ENCODE peak calls at places on chromosomes 4 and X, in nine cellular contexts. Q is colonic mucosa, Z is EL, M is NCI-H748 treated with DMSO at 0.1 percent for 48 hours, P is mammary epithelial cell, J is amygdala, V is transverse colon, W is WERI-Rb-1, I is Right ventricle myocardium inferior. G is an unnamed sample.

GRCh38 chr4:119728692-119729593 is 100.3 kb upstream of the PDE5A start:
- DNase-seq in V (no peak), M (no peak), J (no peak), Q (no peak), W (no peak), P (peak; percentile 32), Z (peak; percentile 37), I (no peak), G (no peak)

GRCh38 chr4:25787891-25788331 is 74.9 kb downstream of the SEL1L3 start:
- DNase-seq in P (no peak), I (no peak), Q (no peak), J (no peak), W (no peak), V (no peak), M (no peak), Z (no peak), G (peak; percentile 72)

GRCh38 chr4:85514117-85514516 is 39.2 kb downstream of the ARHGAP24 start:
- DNase-seq in Q (no peak), W (no peak), M (no peak), V (no peak), Z (no peak), I (no peak), P (no peak), J (no peak), G (no peak)

GRCh38 chr4:15682340-15682725 is 706 bp downstream of the FAM200B start:
- DNase-seq in I (no peak), J (no peak), Q (no peak), P (peak; percentile 28), M (no peak), V (no peak), Z (no peak), W (no peak), G (no peak)

GRCh38 chr4:185219551-185220344 is 10.3 kb downstream of the SNX25 start:
- DNase-seq in I (no peak), M (no peak), J (no peak), Q (peak; percentile 64), W (no peak), P (no peak), Z (peak; percentile 78), V (peak; percentile 70), G (no peak)

GRCh38 chr4:124414641-124415040 is 297.9 kb downstream of the ANKRD50 start:
- DNase-seq in M (no peak), V (no peak), I (no peak), Q (no peak), P (peak; percentile 74), W (no peak), J (no peak), Z (peak; percentile 49), G (no peak)

GRCh38 chrX:103782640-103783039 is 6.0 kb downstream of the PLP1 start:
- DNase-seq in P (no peak), V (no peak), Q (no peak), J (peak; percentile 44), Z (no peak), W (no peak), M (no peak), I (no peak), G (no peak)

GRCh38 chr4:40662962-40663604 is 33.4 kb upstream of the RBM47 start:
- DNase-seq in I (no peak), Q (no peak), M (peak; percentile 91), P (peak; percentile 85), Z (peak; percentile 64), J (no peak), V (no peak), W (no peak), G (peak; percentile 28)

GRCh38 chr4:100907465-100908454 is 389.9 kb upstream of the EMCN start:
- DNase-seq in I (no peak), M (no peak), Z (peak; percentile 7), Q (no peak), J (no peak), W (no peak), P (peak; percentile 23), V (no peak), G (no peak)

GRCh38 chrX:51494409-51494808 is 2.0 kb downstream of the NUDT11 start:
- DNase-seq in Q (no peak), M (no peak), J (no peak), W (no peak), Z (peak; percentile 1), P (no peak), I (no peak), V (no peak), G (no peak)

GRCh38 chr4:107579099-107579498 is 140.9 kb downstream of the PAPSS1 start:
- DNase-seq in P (no peak), Z (no peak), M (no peak), J (no peak), V (no peak), I (no peak), Q (no peak), W (peak; percentile 50), G (no peak)

GRCh38 chr4:22539251-22539650 is 23.4 kb upstream of the ADGRA3 start:
- DNase-seq in V (no peak), Z (no peak), P (no peak), M (no peak), W (no peak), J (no peak), Q (no peak), I (no peak), G (no peak)

GRCh38 chrX:55160685-55161552 is 59.2 kb upstream of the PAGE5 start:
- DNase-seq in W (peak; percentile 89), I (peak; percentile 92), P (peak; percentile 84), Q (peak; percentile 91), V (peak; percentile 91), Z (peak; percentile 86), M (peak; percentile 78), J (peak; percentile 87), G (peak; percentile 93)

GRCh38 chr4:7817877-7818675 is 121.6 kb downstream of the AFAP1 start:
- DNase-seq in W (no peak), V (no peak), J (no peak), Q (no peak), I (no peak), P (no peak), M (no peak), Z (no peak), G (peak; percentile 28)

GRCh38 chrX:121128946-121129345 is 81.5 kb downstream of the GLUD2 start:
- DNase-seq in I (no peak), P (no peak), Q (no peak), M (no peak), J (no peak), Z (no peak), V (no peak), W (no peak), G (no peak)

GRCh38 chr4:30757357-30757756 is 37.2 kb downstream of the PCDH7 start:
- DNase-seq in Q (no peak), P (peak; percentile 95), I (no peak), M (no peak), Z (peak; percentile 74), W (no peak), V (no peak), J (no peak), G (no peak)

GRCh38 chrX:50996930-50997329 is 86.4 kb downstream of the BMP15 start:
- DNase-seq in M (no peak), V (no peak), I (no peak), J (no peak), W (no peak), Z (no peak), P (no peak), Q (no peak), G (no peak)

GRCh38 chrX:119690921-119691716 is 1.8 kb downstream of the SEPTIN6 start:
- DNase-seq in M (no peak), P (peak; percentile 8), I (no peak), V (peak; percentile 11), Z (peak; percentile 62), W (no peak), J (no peak), Q (no peak), G (no peak)

GRCh38 chr4:152369203-152369902 is 166.5 kb downstream of the FBXW7 start:
- DNase-seq in Z (no peak), M (peak; percentile 41), Q (no peak), V (no peak), W (no peak), I (no peak), P (no peak), J (no peak), G (no peak)

GRCh38 chr4:16078195-16078756 is 5.5 kb downstream of the PROM1 start:
- DNase-seq in P (peak; percentile 16), Q (no peak), V (no peak), J (no peak), W (peak; percentile 56), Z (no peak), M (no peak), I (no peak), G (no peak)

GRCh38 chrX:132751043-132751690 is 207.3 kb downstream of the HS6ST2 start:
- DNase-seq in Z (no peak), W (no peak), V (no peak), I (no peak), P (no peak), J (no peak), M (no peak), Q (no peak), G (no peak)

GRCh38 chrX:20594985-20595384 is 328.3 kb upstream of the RPS6KA3 start:
- DNase-seq in Z (no peak), J (no peak), W (no peak), M (no peak), Q (no peak), P (no peak), V (no peak), I (no peak), G (no peak)

GRCh38 chr4:103915224-103915869 is 195.6 kb upstream of the TACR3 start:
- DNase-seq in V (no peak), W (no peak), I (no peak), M (peak; percentile 3), Z (peak; percentile 6), Q (no peak), P (peak; percentile 7), J (no peak), G (no peak)

GRCh38 chrX:7261672-7262332 is 113.8 kb upstream of the PUDP start:
- DNase-seq in Z (no peak), I (no peak), M (no peak), J (no peak), V (no peak), Q (no peak), P (no peak), W (no peak), G (no peak)

GRCh38 chrX:65997978-65998717 is 41.7 kb downstream of the VSIG4 start:
- DNase-seq in J (no peak), M (no peak), Z (no peak), Q (no peak), I (no peak), P (no peak), W (no peak), V (no peak), G (no peak)

GRCh38 chr4:25504932-25505636 is 128.0 kb downstream of the ANAPC4 start:
- DNase-seq in Q (no peak), V (no peak), J (no peak), M (no peak), I (no peak), Z (no peak), P (no peak), W (no peak), G (no peak)

GRCh38 chr4:109332926-109333464 is 30.5 kb upstream of the COL25A1 start:
- DNase-seq in Q (no peak), M (no peak), J (no peak), P (no peak), W (peak; percentile 55), V (no peak), Z (peak; percentile 12), I (no peak), G (no peak)

GRCh38 chrX:2500091-2500680 is 590 bp downstream of the DHRSX start:
- DNase-seq in J (no peak), V (peak; percentile 36), M (no peak), Z (peak; percentile 54), Q (peak; percentile 45), W (peak; percentile 44), I (no peak), P (peak; percentile 52), G (peak; percentile 36)

GRCh38 chr4:110020681-110021443 is 108.2 kb downstream of the EGF start:
- DNase-seq in J (no peak), M (no peak), V (no peak), Q (no peak), W (no peak), I (no peak), Z (no peak), P (no peak), G (no peak)

GRCh38 chrX:6307156-6307555 is 78.5 kb upstream of the NLGN4X start:
- DNase-seq in W (peak; percentile 46), J (no peak), P (no peak), V (no peak), M (no peak), I (no peak), Q (no peak), Z (no peak), G (no peak)

GRCh38 chr4:21893136-21893535 is 55.4 kb downstream of the KCNIP4 start:
- DNase-seq in M (no peak), V (no peak), Z (no peak), P (no peak), Q (no peak), J (no peak), I (no peak), W (no peak), G (no peak)

G was measured in body of pancreas.